ENCODE peak calls at places on chromosomes 1 and 21, in five cellular contexts. W, A, I, Q and R are unnamed samples. For H3K4me1, the result is how much of the 10 kb centered on the place peaks cover.

GRCh38 chr1:34398916-34399275 is 222.2 kb downstream of the C1orf94 start:
- DNase-seq in W (no peak), A (no peak), I (no peak), Q (no peak), R (no peak)

GRCh38 chr1:20726932-20727745 is 5.4 kb downstream of the SH2D5 start:
- DNase-seq in W (no peak), A (no peak), I (no peak), Q (peak), R (no peak)

GRCh38 chr1:9822490-9822889 is 1.3 kb downstream of the CLSTN1 start:
- DNase-seq in W (no peak), A (no peak), I (peak), Q (no peak), R (no peak)

GRCh38 chr1:235998812-235999211 is 66.1 kb downstream of the NID1 start:
- DNase-seq in W (no peak), A (peak), I (no peak), Q (no peak), R (no peak)

GRCh38 chr1:185441608-185442007 is 124.6 kb upstream of the IVNS1ABP start:
- DNase-seq in W (no peak), A (peak), I (peak), Q (no peak), R (no peak)

GRCh38 chr1:180288894-180289293 is 58.8 kb downstream of the LHX4 start:
- DNase-seq in W (no peak), A (no peak), I (no peak), Q (no peak), R (no peak)

GRCh38 chr1:88079036-88079435 is 605.0 kb upstream of the PKN2 start:
- DNase-seq in W (no peak), A (peak), I (peak), Q (no peak), R (no peak)

GRCh38 chr1:85314726-85315125 is 38.3 kb upstream of the BCL10 start:
- DNase-seq in W (no peak), A (no peak), I (no peak), Q (no peak), R (no peak)

GRCh38 chr1:229325401-229325800 is 17.4 kb downstream of the CCSAP start:
- DNase-seq in W (no peak), A (no peak), I (no peak), Q (no peak), R (no peak)

GRCh38 chr1:19391596-19391981 is 79.5 kb downstream of the SLC66A1 start:
- DNase-seq in W (no peak), A (no peak), I (no peak), Q (no peak), R (no peak)

GRCh38 chr1:109886827-109887226 is 23.8 kb upstream of the CSF1 start:
- DNase-seq in W (no peak), A (no peak), I (no peak), Q (no peak), R (no peak)

GRCh38 chr1:63435136-63435535 is 67.7 kb downstream of the ALG6 start:
- DNase-seq in W (no peak), A (no peak), I (no peak), Q (no peak), R (no peak)

GRCh38 chr21:42799516-42799915 is 79.8 kb downstream of the WDR4 start:
- DNase-seq in W (no peak), A (peak), I (no peak), Q (no peak), R (no peak)

GRCh38 chr1:87457408-87457807 is 128.7 kb downstream of the LMO4 start:
- DNase-seq in W (no peak), A (no peak), I (no peak), Q (no peak), R (no peak)

GRCh38 chr21:34313116-34313515 is 50.7 kb upstream of the KCNE2 start:
- DNase-seq in W (no peak), A (peak), I (no peak), Q (no peak), R (no peak)

GRCh38 chr1:199067483-199067882 is 428.6 kb downstream of the PTPRC start:
- DNase-seq in W (no peak), A (no peak), I (no peak), Q (no peak), R (no peak)

GRCh38 chr1:232875536-232875935 is 70.3 kb downstream of the MAP10 start:
- DNase-seq in W (no peak), A (no peak), I (no peak), Q (no peak), R (no peak)

GRCh38 chr1:154962238-154962678 is 676 bp upstream of the PYGO2 start:
- DNase-seq in W (no peak), A (peak), I (peak), Q (peak), R (no peak)

GRCh38 chr1:247360116-247360898 is 28.6 kb upstream of the ZNF496 start:
- DNase-seq in W (no peak), A (no peak), I (no peak), Q (no peak), R (no peak)

GRCh38 chr1:225880636-225881035 is 1.5 kb downstream of the TMEM63A start:
- DNase-seq in W (no peak), A (no peak), I (no peak), Q (peak), R (no peak)

GRCh38 chr1:225878282-225878681 is 3.9 kb downstream of the TMEM63A start:
- DNase-seq in W (no peak), A (no peak), I (no peak), Q (no peak), R (no peak)

GRCh38 chr1:225881081-225882007 is 836 bp downstream of the TMEM63A start:
- DNase-seq in W (peak), A (peak), I (peak), Q (no peak), R (no peak)

GRCh38 chr1:225880210-225880584 is 2.0 kb downstream of the TMEM63A start:
- DNase-seq in W (no peak), A (no peak), I (no peak), Q (no peak), R (no peak)

DNA sequence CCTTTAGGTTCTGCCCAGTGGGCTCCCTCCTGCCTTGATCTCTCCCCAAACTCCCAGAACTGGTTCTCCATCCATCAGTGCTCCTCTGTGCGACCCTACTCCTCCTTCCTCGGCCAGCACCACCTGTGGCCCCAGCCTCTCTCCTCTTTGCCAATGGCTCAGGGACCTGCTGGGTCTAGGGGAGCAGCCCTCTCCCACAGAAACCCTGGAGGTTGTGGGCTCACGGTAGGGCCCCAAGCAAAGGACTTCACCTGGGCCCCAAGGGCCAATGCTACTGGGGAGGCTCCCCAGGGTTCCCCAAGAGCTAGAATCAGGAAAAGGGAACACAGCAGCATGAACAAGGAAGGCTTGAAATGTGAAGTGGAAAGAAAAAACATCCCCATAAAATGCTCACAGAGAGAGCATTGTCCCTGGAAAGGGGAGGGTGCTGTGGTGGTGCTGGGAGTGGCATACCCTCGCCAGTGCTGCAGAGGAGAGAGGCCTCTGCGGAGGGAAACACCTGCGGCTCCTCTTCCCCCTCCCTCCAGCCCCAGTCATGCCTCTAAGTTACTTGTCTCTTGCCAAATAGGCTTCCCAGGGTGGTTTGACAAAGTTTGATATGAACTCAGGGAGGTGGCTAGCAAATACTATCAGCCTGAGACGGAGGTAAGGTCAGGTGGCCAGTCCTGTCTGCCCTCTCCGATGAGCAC is 2.5 kb downstream of the TMEM63A start:
- DNase-seq in W (no peak), A (peak), I (no peak), Q (no peak), R (no peak)
- H3K4me1 ChIP-seq in W (under half), A (half or more), I (under half), Q (under half), R (under half)

GRCh38 chr1:1058921-1059493 is 15.1 kb downstream of the RNF223 start:
- DNase-seq in W (no peak), A (peak), I (no peak), Q (no peak), R (no peak)
- TF ChIP-seq CTCF in W (no peak), A (peak), I (no peak), Q (peak), R (peak)

GRCh38 chr1:161198877-161199431 is at the start of gene ADAMTS4:
- DNase-seq in W (peak), A (no peak), I (peak), Q (no peak), R (no peak)

GRCh38 chr1:161200421-161200991 is 1.7 kb upstream of the ADAMTS4 start:
- DNase-seq in W (no peak), A (no peak), I (no peak), Q (no peak), R (no peak)

GRCh38 chr1:161199506-161200119 is 759 bp upstream of the ADAMTS4 start:
- DNase-seq in W (no peak), A (no peak), I (no peak), Q (no peak), R (no peak)

GRCh38 chr1:161201828-161202712 is at the start of gene NDUFS2:
- DNase-seq in W (peak), A (peak), I (peak), Q (peak), R (peak)

GRCh38 chr1:161200992-161201827 is 957 bp upstream of the NDUFS2 start:
- DNase-seq in W (peak), A (no peak), I (peak), Q (no peak), R (no peak)
- H3K4me1 ChIP-seq in W (under half), A (under half), I (under half), Q (under half), R (under half)

DNA sequence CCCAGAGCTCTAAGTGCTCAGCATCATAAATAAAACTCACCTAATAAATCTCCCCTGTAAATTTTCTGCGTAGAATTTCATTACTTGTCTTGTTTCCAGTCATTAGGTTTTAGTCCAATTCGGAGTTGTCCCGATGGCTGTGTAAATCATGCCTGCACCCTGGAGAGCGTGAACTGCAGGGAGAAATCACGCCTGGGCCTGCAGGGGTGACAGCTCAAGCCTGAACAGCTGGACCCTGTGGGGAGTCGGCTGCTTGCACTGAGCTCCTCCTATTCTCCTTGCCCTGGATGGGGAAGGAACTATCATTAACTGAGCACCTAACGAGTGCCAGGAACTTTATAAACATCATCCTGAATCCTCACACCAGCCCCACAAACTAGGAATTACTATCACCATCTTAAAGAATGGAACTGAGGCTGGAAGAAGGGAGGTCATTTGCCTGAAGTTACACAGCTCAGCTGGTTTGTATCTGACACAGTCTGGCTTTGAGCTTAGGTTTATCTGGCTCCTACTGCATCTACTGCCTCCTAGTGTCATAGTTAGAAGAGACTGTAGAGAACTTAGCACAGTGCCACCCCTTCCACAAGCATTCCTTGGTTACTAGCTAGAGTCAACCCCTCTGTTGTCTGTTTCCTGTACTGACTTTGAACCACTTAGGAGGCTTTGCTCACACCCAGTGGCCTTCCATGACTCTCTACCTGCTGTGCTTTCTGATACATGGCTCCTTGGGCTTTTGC is 25.1 kb upstream of the POU3F1 start:
- DNase-seq in W (no peak), A (peak), I (peak), Q (no peak), R (no peak)
- TF ChIP-seq CTCF in W (peak), A (peak), I (peak), Q (peak), R (peak)

GRCh38 chr1:206708882-206709281 is 24.2 kb downstream of the MAPKAPK2 start:
- DNase-seq in W (no peak), A (peak), I (no peak), Q (no peak), R (no peak)
- H3K4me1 ChIP-seq in W (under half), A (under half), I (half or more), Q (under half), R (under half)

DNA sequence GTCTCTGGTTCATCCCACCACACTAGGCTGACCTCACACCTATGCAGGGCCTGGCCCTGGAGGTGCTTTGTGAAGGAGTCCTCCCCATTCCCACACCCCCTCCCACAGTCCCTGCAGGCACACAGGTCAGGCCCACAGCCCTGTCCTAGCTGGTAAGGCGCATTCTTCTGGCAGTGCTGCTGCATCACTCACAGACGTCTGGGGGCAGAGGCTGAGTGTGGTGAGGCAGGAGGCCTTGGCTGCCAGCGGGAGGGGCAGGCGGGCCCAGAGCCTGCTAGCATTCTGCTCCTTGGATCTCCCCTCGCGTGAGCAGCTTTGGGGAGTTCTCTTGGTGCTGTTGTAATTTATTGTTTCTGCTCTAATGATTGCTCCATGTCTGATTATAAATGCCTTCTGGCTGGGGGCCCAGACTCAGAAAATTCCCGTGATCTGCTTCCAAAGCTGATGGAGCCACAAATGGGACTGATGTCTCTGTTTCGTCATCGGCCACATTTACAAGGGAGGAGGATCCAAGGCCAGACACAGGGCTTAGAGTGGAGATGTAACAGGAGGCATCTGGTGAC is 62.9 kb downstream of the TRABD2B start:
- DNase-seq in W (peak), A (no peak), I (peak), Q (peak), R (no peak)
- TF ChIP-seq CTCF in W (no peak), A (no peak), I (no peak), Q (no peak), R (no peak)

GRCh38 chr1:36166136-36166535 is 10.2 kb downstream of the MAP7D1 start:
- DNase-seq in W (no peak), A (no peak), I (no peak), Q (no peak), R (no peak)
- H3K4me1 ChIP-seq in W (under half), A (under half), I (under half), Q (under half), R (under half)